ENCODE peak calls at places on chromosome 1, in six cellular contexts. R is left ventricle myocardium inferior, N is body of pancreas, I is kidney, Q is SJSA1, E is gastrocnemius medialis. C is an unnamed sample.

GRCh38 chr1:34781071-34781843 is at the start of gene GJB3:
- DNase-seq in R (no peak), N (no peak), I (no peak), Q (no peak), E (no peak), C (no peak)

GRCh38 chr1:60066001-60066400 is 7.6 kb downstream of the C1orf87 start:
- DNase-seq in R (no peak), N (no peak), I (no peak), Q (no peak), E (no peak), C (no peak)

GRCh38 chr1:30911061-30911954 is 2.8 kb upstream of the SDC3 start:
- DNase-seq in R (peak; percentile 88), N (peak; percentile 90), I (peak; percentile 94), Q (peak; percentile 89), E (peak; percentile 80), C (peak; percentile 98)

GRCh38 chr1:151867321-151867720 is 13.8 kb upstream of the THEM5 start:
- DNase-seq in R (no peak), N (no peak), I (no peak), Q (no peak), E (no peak), C (no peak)

GRCh38 chr1:3481046-3481445 is 26.6 kb downstream of the ARHGEF16 start:
- DNase-seq in R (no peak), N (no peak), I (no peak), Q (no peak), E (no peak), C (no peak)

GRCh38 chr1:85502171-85502570 is 37.2 kb upstream of the DDAH1 start:
- DNase-seq in R (no peak), N (no peak), I (no peak), Q (no peak), E (no peak), C (no peak)

GRCh38 chr1:19768321-19769210 is 31.1 kb downstream of the TMCO4 start:
- DNase-seq in R (no peak), N (no peak), I (no peak), Q (no peak), E (no peak), C (no peak)

GRCh38 chr1:185279571-185279970 is 37.5 kb downstream of the IVNS1ABP start:
- DNase-seq in R (no peak), N (no peak), I (no peak), Q (no peak), E (no peak), C (no peak)

GRCh38 chr1:121418369-121419049 is 233.7 kb downstream of the SRGAP2C start:
- DNase-seq in R (no peak), N (no peak), I (no peak), Q (no peak), E (no peak), C (no peak)

GRCh38 chr1:59427155-59427554 is 130.3 kb downstream of the FGGY start:
- DNase-seq in R (no peak), N (no peak), I (peak; percentile 69), Q (peak; percentile 65), E (peak; percentile 97), C (peak; percentile 100)

GRCh38 chr1:189821838-189822237 is 655.8 kb downstream of the BRINP3 start:
- DNase-seq in R (no peak), N (no peak), I (no peak), Q (no peak), E (no peak), C (no peak)

GRCh38 chr1:65065535-65066378 is 82.2 kb upstream of the AK4 start:
- DNase-seq in R (peak; percentile 44), N (peak; percentile 59), I (peak; percentile 80), Q (no peak), E (peak; percentile 58), C (peak; percentile 49)

GRCh38 chr1:186710696-186711095 is 30.5 kb upstream of the PTGS2 start:
- DNase-seq in R (no peak), N (no peak), I (no peak), Q (no peak), E (no peak), C (no peak)

GRCh38 chr1:25066253-25066652 is 136.2 kb upstream of the RUNX3 start:
- DNase-seq in R (no peak), N (no peak), I (peak; percentile 65), Q (no peak), E (no peak), C (no peak)

GRCh38 chr1:147726161-147726560 is 34.2 kb downstream of the GJA5 start:
- DNase-seq in R (no peak), N (no peak), I (no peak), Q (no peak), E (no peak), C (no peak)

GRCh38 chr1:14064649-14065442 is 364.9 kb downstream of the PRDM2 start:
- DNase-seq in R (no peak), N (no peak), I (peak; percentile 59), Q (no peak), E (no peak), C (no peak)

GRCh38 chr1:84690397-84691138 is at the start of gene SSX2IP:
- DNase-seq in R (peak; percentile 99), N (peak; percentile 99), I (peak; percentile 99), Q (peak; percentile 98), E (peak; percentile 99), C (peak; percentile 98)

GRCh38 chr1:109823543-109824348 is 60.0 kb upstream of the EPS8L3 start:
- DNase-seq in R (peak; percentile 49), N (no peak), I (peak; percentile 89), Q (peak; percentile 90), E (peak; percentile 56), C (no peak)

GRCh38 chr1:61097326-61097725 is 15.0 kb downstream of the NFIA start:
- DNase-seq in R (no peak), N (no peak), I (no peak), Q (no peak), E (no peak), C (no peak)

GRCh38 chr1:245901037-245901436 is 606.0 kb downstream of the SMYD3 start:
- DNase-seq in R (no peak), N (no peak), I (no peak), Q (no peak), E (no peak), C (no peak)

GRCh38 chr1:19661721-19662228 is 2.9 kb upstream of the HTR6 start:
- DNase-seq in R (no peak), N (peak; percentile 37), I (no peak), Q (no peak), E (no peak), C (no peak)

GRCh38 chr1:203271018-203271743 is 34.1 kb upstream of the BTG2 start:
- DNase-seq in R (peak; percentile 44), N (peak; percentile 71), I (no peak), Q (no peak), E (peak; percentile 70), C (peak; percentile 57)

GRCh38 chr1:234478481-234479309 is at the start of gene TARBP1:
- DNase-seq in R (peak; percentile 72), N (peak; percentile 70), I (peak; percentile 91), Q (peak; percentile 74), E (peak; percentile 62), C (peak; percentile 82)

GRCh38 chr1:108880850-108881249 is 4.1 kb downstream of the GPSM2 start:
- DNase-seq in R (no peak), N (no peak), I (no peak), Q (no peak), E (no peak), C (no peak)

DNA sequence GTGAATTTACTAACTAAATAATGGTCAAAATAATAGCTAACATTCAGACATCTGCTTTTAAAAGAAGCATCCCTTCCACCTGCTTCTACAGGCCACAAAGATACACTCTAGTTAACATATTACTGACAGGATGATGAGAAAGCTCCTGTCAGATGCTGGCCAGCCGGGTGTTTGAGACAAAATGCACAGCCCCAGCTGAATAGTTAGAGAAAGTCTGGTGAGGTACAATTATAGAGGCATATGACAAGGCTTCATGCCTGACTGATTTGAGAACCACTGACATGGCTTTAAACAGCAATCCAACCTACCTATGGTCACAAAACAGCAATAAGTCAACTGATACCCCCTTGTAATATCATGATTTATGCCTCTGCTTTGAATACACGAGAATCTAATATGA is 137.0 kb downstream of the DENND1B start:
- DNase-seq in R (no peak), N (no peak), I (no peak), Q (no peak), E (no peak), C (no peak)
- H3K4me3 ChIP-seq in R (no peak overlapping the region), N (no peak overlapping the region), I (no peak overlapping the region), Q (no peak overlapping the region), E (no peak overlapping the region), C (no peak overlapping the region)

DNA sequence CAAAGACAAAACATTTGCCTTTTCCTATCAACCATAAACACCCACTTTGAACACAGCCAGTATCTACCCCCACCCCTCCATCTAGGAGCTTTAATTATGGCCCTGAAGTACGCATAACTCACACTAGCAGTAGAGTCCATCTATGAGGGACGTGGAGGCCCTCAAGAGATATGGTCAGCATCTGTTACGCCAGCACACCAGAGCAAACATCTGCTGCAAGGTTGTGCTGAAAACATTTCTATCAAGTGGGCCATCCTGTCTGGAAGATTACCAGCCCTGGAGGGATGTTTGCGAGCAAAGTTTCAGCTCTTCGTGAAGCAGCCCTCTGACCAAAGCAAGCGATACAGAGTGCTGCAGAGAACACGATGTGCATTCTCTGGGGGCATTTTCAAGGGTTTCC is 74.6 kb downstream of the SLC45A1 start:
- DNase-seq in R (no peak), N (no peak), I (no peak), Q (no peak), E (no peak), C (no peak)
- H3K4me1 ChIP-seq in R (peaks cover 98% of the 10 kb centered on the region), N (peaks cover 38% of the 10 kb centered on the region), I (peaks cover 30% of the 10 kb centered on the region), Q (peaks cover 38% of the 10 kb centered on the region), E (peaks cover 74% of the 10 kb centered on the region), C (peaks cover 4% of the 10 kb centered on the region)

GRCh38 chr1:206508130-206508884 is 976 bp downstream of the RASSF5 start:
- DNase-seq in R (no peak), N (no peak), I (no peak), Q (no peak), E (no peak), C (no peak)
- H3K27ac ChIP-seq in R (no peak overlapping the region), N (peak overlapping the region; percentile 81), I (peak overlapping the region; percentile 14), Q (no peak overlapping the region), E (peak overlapping the region; percentile 61), C (no peak overlapping the region)

GRCh38 chr1:241749041-241749798 is 97.1 kb downstream of the WDR64 start:
- DNase-seq in R (no peak), N (no peak), I (no peak), Q (no peak), E (no peak), C (no peak)
- H3K4me3 ChIP-seq in R (no peak overlapping the region), N (no peak overlapping the region), I (no peak overlapping the region), Q (peak overlapping the region; percentile 30), E (peak overlapping the region; percentile 28), C (no peak overlapping the region)

C was measured in SJCRH30.